ENCODE peak calls at places on chromosomes 5 and 9, in four cellular contexts. N, X, I and Y are unnamed samples.

GRCh38 chr9:70144131-70144503 is 100.5 kb downstream of the MAMDC2 start:
- DNase-seq in I (no peak), N (no peak), X (no peak), Y (no peak)

GRCh38 chr9:76394896-76395244 is 644 bp upstream of the RFK start:
- DNase-seq in N (peak), X (peak), I (no peak), Y (peak)

GRCh38 chr5:10505517-10506095 is 58.3 kb upstream of the ANKRD33B start:
- DNase-seq in X (no peak), I (no peak), N (no peak), Y (no peak)

GRCh38 chr9:96202971-96203780 is 98.8 kb downstream of the HSD17B3 start:
- DNase-seq in X (no peak), N (peak), I (no peak), Y (no peak)

GRCh38 chr5:42108468-42108867 is 183.4 kb downstream of the FBXO4 start:
- DNase-seq in X (no peak), I (no peak), N (no peak), Y (no peak)

GRCh38 chr5:56279979-56280378 is 46.8 kb upstream of the ANKRD55 start:
- DNase-seq in I (no peak), N (no peak), X (no peak), Y (peak)

GRCh38 chr9:93302586-93303257 is 118.8 kb downstream of the WNK2 start:
- DNase-seq in I (peak), X (no peak), N (peak), Y (peak)

GRCh38 chr5:81749562-81750307 is 1.2 kb downstream of the SSBP2 start:
- DNase-seq in X (no peak), I (peak), N (peak), Y (peak)

GRCh38 chr9:124423591-124423990 is 8.3 kb upstream of the PSMB7 start:
- DNase-seq in N (peak), I (no peak), X (no peak), Y (no peak)

GRCh38 chr5:154238776-154239481 is 48.4 kb downstream of the GALNT10 start:
- DNase-seq in N (no peak), X (no peak), I (no peak), Y (no peak)

GRCh38 chr9:21317956-21318923 is 13.1 kb upstream of the IFNA5 start:
- DNase-seq in X (no peak), N (no peak), I (peak), Y (no peak)

GRCh38 chr5:137016783-137017324 is 482.3 kb downstream of the SPOCK1 start:
- DNase-seq in I (no peak), X (no peak), N (no peak), Y (no peak)

GRCh38 chr9:117494401-117495130 is 79.7 kb upstream of the ASTN2 start:
- DNase-seq in X (no peak), I (no peak), N (no peak), Y (no peak)

GRCh38 chr9:130866474-130866965 is 30.1 kb downstream of the QRFP start:
- DNase-seq in N (no peak), X (peak), I (peak), Y (no peak)

GRCh38 chr5:67166460-67166871 is 30.1 kb downstream of the CD180 start:
- DNase-seq in N (peak), X (no peak), I (no peak), Y (no peak)

GRCh38 chr5:121189569-121190305 is 661.9 kb upstream of the FTMT start:
- DNase-seq in N (no peak), I (no peak), X (no peak), Y (no peak)

GRCh38 chr5:125484272-125485002 is 738.0 kb upstream of the ZNF608 start:
- DNase-seq in X (peak), I (peak), N (peak), Y (peak)

GRCh38 chr5:9558319-9558965 is 12.6 kb upstream of the SEMA5A start:
- DNase-seq in I (no peak), X (no peak), N (no peak), Y (no peak)

GRCh38 chr9:129717991-129718390 is 34.9 kb downstream of the PTGES start:
- DNase-seq in I (no peak), N (no peak), X (no peak), Y (no peak)

GRCh38 chr5:121500262-121500792 is 351.4 kb upstream of the FTMT start:
- DNase-seq in X (no peak), N (no peak), I (no peak), Y (no peak)

GRCh38 chr5:153546566-153546965 is 56.1 kb downstream of the GRIA1 start:
- DNase-seq in N (no peak), I (no peak), X (no peak), Y (no peak)

GRCh38 chr5:52789378-52789777 is 1.7 kb downstream of the ITGA1 start:
- DNase-seq in N (no peak), I (no peak), X (no peak), Y (no peak)

GRCh38 chr9:81825831-81826540 is 102.2 kb upstream of the SPATA31D4 start:
- DNase-seq in N (no peak), I (no peak), X (no peak), Y (peak)

GRCh38 chr5:626850-627249 is 14.7 kb downstream of the CEP72 start:
- DNase-seq in N (no peak), X (no peak), I (no peak), Y (no peak)

GRCh38 chr9:63817622-63818518 is 1467.1 kb downstream of the FOXD4L5 start:
- DNase-seq in I (peak), N (peak), X (peak), Y (no peak)

GRCh38 chr9:116700882-116701836 is 14.1 kb downstream of the TRIM32 start:
- DNase-seq in N (no peak), X (no peak), I (no peak), Y (no peak)

GRCh38 chr5:168340487-168340886 is 49.0 kb downstream of the WWC1 start:
- DNase-seq in I (no peak), N (no peak), X (no peak), Y (no peak)

GRCh38 chr9:112771359-112772214 is 21.0 kb downstream of the SNX30 start:
- DNase-seq in X (no peak), N (no peak), I (no peak), Y (no peak)

GRCh38 chr5:35333366-35333765 is 103.1 kb upstream of the PRLR start:
- DNase-seq in I (no peak), N (no peak), X (no peak), Y (no peak)

GRCh38 chr5:124057161-124057814 is 545.3 kb downstream of the CSNK1G3 start:
- DNase-seq in X (no peak), I (no peak), N (no peak), Y (no peak)

GRCh38 chr5:171647900-171648253 is 137.7 kb upstream of the SMIM23 start:
- DNase-seq in I (no peak), N (no peak), X (no peak), Y (no peak)

GRCh38 chr9:107219486-107219853 is 63.6 kb upstream of the RAD23B start:
- DNase-seq in N (no peak), I (no peak), X (no peak), Y (no peak)

GRCh38 chr9:89808076-89808701 is 203.4 kb downstream of the GADD45G start:
- DNase-seq in X (no peak), N (peak), I (no peak), Y (no peak)
- TF ChIP-seq POLR2A in X (no peak), N (no peak), I (no peak), Y (no peak)

GRCh38 chr9:35489313-35490154 is at the start of gene RUSC2:
- DNase-seq in N (peak), I (peak), X (peak), Y (no peak)
- TF ChIP-seq POLR2A in N (no peak), I (peak), X (peak), Y (peak)

GRCh38 chr5:170307575-170308465 is 10.2 kb upstream of the LCP2 start:
- DNase-seq in I (peak), N (peak), X (peak), Y (peak)

GRCh38 chr5:170305016-170305645 is 7.6 kb upstream of the LCP2 start:
- DNase-seq in X (no peak), I (no peak), N (no peak), Y (no peak)

GRCh38 chr5:170305646-170306025 is 8.1 kb upstream of the LCP2 start:
- DNase-seq in I (no peak), N (no peak), X (no peak), Y (no peak)

GRCh38 chr5:170303564-170303963 is 6.0 kb upstream of the LCP2 start:
- DNase-seq in N (no peak), I (no peak), X (no peak), Y (no peak)

DNA sequence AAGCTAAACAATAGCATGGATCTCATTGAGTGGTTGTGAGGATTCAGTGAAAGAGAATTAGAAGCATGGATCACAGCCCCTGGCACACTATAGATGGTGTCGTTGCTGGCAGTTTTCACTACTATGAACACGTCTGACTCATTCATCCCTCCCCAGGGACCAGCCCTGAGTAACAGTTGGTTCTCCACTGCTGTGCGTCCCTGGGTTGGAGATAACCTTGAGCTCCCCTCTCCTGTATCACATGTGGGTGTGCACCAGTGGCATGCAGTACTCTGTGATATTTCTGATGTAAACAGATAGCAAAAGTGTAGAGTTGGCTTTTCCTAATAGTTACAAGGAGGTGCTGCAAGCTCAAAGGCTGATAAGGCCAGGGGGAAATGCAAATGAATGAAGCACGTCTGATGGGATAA is 8.8 kb upstream of the LCP2 start:
- DNase-seq in I (peak), N (no peak), X (peak), Y (no peak)
- TF ChIP-seq POLR2A in I (no peak), N (no peak), X (no peak), Y (no peak)

GRCh38 chr9:36728651-36729520 is 156.2 kb downstream of the MELK start:
- DNase-seq in N (no peak), I (no peak), X (peak), Y (peak)
- TF ChIP-seq POLR2A in N (no peak), I (no peak), X (no peak), Y (no peak)